ENCODE peak calls at places on chromosomes 16 and 17, in four cellular contexts. M, A, P and U are unnamed samples.

GRCh38 chr17:76546556-76547182 is 6.8 kb downstream of the PRCD start:
- DNase-seq in M (no peak), A (no peak), P (no peak), U (no peak)

GRCh38 chr17:82097187-82097918 is 683 bp downstream of the FASN start:
- DNase-seq in M (no peak), A (peak; percentile 87), P (peak; percentile 36), U (peak; percentile 16)

GRCh38 chr17:82642022-82642421 is 6.2 kb downstream of the WDR45B start:
- DNase-seq in M (no peak), A (no peak), P (no peak), U (no peak)

GRCh38 chr17:80673152-80673920 is 128.7 kb downstream of the RPTOR start:
- DNase-seq in M (no peak), A (no peak), P (peak; percentile 74), U (no peak)

GRCh38 chr17:76202516-76202915 is 37.8 kb downstream of the RNF157 start:
- DNase-seq in M (no peak), A (no peak), P (no peak), U (no peak)

GRCh38 chr16:21599158-21599993 is at the start of gene METTL9:
- DNase-seq in M (peak; percentile 94), A (peak; percentile 97), P (peak; percentile 98), U (peak; percentile 90)

GRCh38 chr17:76199466-76199865 is 40.8 kb downstream of the RNF157 start:
- DNase-seq in M (peak; percentile 72), A (no peak), P (peak; percentile 91), U (peak; percentile 57)

GRCh38 chr16:26981266-26981938 is 85.3 kb upstream of the C16orf82 start:
- DNase-seq in M (no peak), A (no peak), P (no peak), U (no peak)

GRCh38 chr16:9370071-9370491 is 278.6 kb downstream of the HAPSTR1 start:
- DNase-seq in M (no peak), A (no peak), P (no peak), U (no peak)

GRCh38 chr17:72004011-72004427 is 116.8 kb upstream of the SOX9 start:
- DNase-seq in M (no peak), A (no peak), P (no peak), U (no peak)

GRCh38 chr17:72005332-72006163 is 115.3 kb upstream of the SOX9 start:
- DNase-seq in M (no peak), A (no peak), P (no peak), U (no peak)

GRCh38 chr17:72008236-72008874 is 112.5 kb upstream of the SOX9 start:
- DNase-seq in M (no peak), A (no peak), P (no peak), U (no peak)

DNA sequence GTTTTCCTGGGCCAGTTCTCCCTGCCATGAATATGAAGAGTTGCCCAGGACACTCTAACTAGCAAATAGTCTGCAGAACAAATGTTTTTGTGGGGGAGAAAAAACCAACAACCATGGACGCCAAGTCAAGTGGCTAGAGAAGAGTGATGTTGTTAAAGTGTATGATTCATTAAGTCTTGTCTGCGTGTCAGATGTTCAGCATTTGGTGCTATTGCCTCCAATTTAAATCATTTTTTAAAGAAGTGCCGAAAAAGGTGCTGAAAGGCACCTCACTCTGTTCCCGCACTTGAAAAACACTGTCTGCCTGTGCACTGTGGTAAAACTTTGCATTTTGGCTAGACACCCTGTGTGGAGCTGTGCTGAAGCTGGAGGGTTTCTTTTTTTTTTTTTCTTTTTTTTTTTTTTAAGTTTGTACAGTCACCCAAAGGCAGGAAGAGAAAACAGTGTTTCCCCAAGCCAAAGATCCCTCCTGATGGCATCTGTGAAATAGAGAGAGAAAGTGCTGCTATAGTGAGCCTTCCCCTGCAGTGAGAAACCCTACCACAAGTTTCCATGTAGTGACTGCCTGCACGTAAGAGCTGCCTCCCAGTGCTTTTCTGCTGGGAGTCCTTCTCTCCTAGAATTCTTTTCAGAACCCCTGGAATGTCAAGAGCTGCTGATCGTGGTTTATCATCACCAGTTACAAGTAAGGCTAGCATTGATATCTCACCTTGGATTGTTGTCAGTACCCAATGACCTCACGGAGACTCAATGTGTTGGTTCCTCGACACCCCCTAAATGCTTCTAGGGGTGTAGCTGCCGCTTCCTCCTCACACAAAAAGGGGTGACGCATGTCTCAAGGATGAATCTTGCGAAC is 116.1 kb upstream of the SOX9 start:
- DNase-seq in M (no peak), A (no peak), P (no peak), U (no peak)
- H3K4me3 ChIP-seq in M (no peak overlapping the region), A (no peak overlapping the region), P (no peak overlapping the region), U (no peak overlapping the region)

GRCh38 chr16:85208643-85209520 is 96.6 kb upstream of the CIBAR2 start:
- DNase-seq in M (no peak), A (no peak), P (no peak), U (no peak)

GRCh38 chr16:85207357-85207921 is 95.2 kb upstream of the CIBAR2 start:
- DNase-seq in M (no peak), A (no peak), P (no peak), U (no peak)

GRCh38 chr16:85205747-85206471 is 93.6 kb upstream of the CIBAR2 start:
- DNase-seq in M (no peak), A (no peak), P (no peak), U (no peak)

GRCh38 chr16:85208181-85208580 is 95.9 kb upstream of the CIBAR2 start:
- DNase-seq in M (no peak), A (no peak), P (no peak), U (no peak)

GRCh38 chr16:85206472-85207356 is 94.4 kb upstream of the CIBAR2 start:
- DNase-seq in M (no peak), A (peak; percentile 75), P (no peak), U (no peak)
- H3K4me1 ChIP-seq in M (no peaks in the 10 kb centered on the region), A (peaks cover 32% of the 10 kb centered on the region), P (no peaks in the 10 kb centered on the region), U (no peaks in the 10 kb centered on the region)

GRCh38 chr16:66610111-66610820 is 5.8 kb downstream of the CMTM3 start:
- DNase-seq in M (no peak), A (no peak), P (no peak), U (no peak)
- H3K36me3 ChIP-seq in M (peaks cover 29% of the 10 kb centered on the region), A (peaks cover 57% of the 10 kb centered on the region), P (peaks cover 57% of the 10 kb centered on the region), U (peaks cover 44% of the 10 kb centered on the region)

GRCh38 chr17:42548070-42548837 is 4.5 kb upstream of the HSD17B1 start:
- DNase-seq in M (peak; percentile 67), A (peak; percentile 93), P (peak; percentile 86), U (peak; percentile 59)

GRCh38 chr17:42553161-42553818 is 567 bp downstream of the HSD17B1 start:
- DNase-seq in M (no peak), A (peak; percentile 67), P (no peak), U (no peak)

GRCh38 chr17:42547698-42548069 is 5.0 kb upstream of the HSD17B1 start:
- DNase-seq in M (no peak), A (no peak), P (no peak), U (no peak)

GRCh38 chr17:42547001-42547461 is 5.7 kb upstream of the HSD17B1 start:
- DNase-seq in M (no peak), A (no peak), P (no peak), U (no peak)

DNA sequence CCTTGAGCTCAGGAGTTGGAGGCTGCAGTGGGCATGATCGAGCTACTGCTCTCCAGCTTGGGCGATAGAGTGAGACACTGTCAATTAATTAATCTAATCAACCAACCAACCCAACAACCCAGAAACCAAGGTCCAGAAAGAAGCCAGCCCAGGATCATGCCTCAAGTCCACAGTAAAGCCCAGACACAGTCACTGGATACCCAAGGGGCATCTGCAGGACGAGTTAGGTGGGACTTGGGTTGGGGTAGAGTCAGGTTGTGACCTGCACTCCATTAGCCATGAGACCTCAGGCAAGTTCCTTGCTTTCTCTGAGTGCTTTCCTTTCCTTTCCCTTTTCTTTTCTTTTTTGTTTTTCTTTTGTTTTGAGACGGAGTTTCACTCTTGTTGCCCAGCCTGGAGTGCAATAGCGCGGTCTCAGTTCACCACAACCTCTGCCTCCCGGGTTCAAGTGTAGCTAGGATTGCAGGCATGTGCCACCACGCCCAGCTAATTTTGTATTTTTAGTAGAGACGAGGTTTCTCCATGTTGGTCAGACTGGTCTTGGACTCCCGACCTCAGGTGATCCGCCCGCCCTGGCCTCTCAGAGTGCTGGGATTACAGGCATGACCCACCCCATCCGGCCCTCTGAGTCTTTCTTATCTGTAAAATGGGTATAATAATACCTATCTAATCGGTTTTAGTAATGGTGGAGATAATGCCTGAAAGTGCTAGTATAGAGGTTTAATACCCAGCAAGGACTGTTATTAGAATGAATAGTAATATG is 3.5 kb upstream of the HSD17B1 start:
- DNase-seq in M (no peak), A (no peak), P (no peak), U (no peak)
- H3K4me3 ChIP-seq in M (no peak overlapping the region), A (no peak overlapping the region), P (no peak overlapping the region), U (peak overlapping the region; percentile 52)

GRCh38 chr17:48840441-48840840 is 9.6 kb downstream of the CALCOCO2 start:
- DNase-seq in M (no peak), A (no peak), P (no peak), U (no peak)
- H3K4me1 ChIP-seq in M (peaks cover 66% of the 10 kb centered on the region), A (peaks cover 78% of the 10 kb centered on the region), P (peaks cover 63% of the 10 kb centered on the region), U (peaks cover 29% of the 10 kb centered on the region)

GRCh38 chr17:7258731-7259554 is 3.3 kb downstream of the CLDN7 start:
- DNase-seq in M (no peak), A (peak; percentile 84), P (no peak), U (no peak)
- H3K36me3 ChIP-seq in M (peaks cover 9% of the 10 kb centered on the region), A (peaks cover 50% of the 10 kb centered on the region), P (peaks cover 19% of the 10 kb centered on the region), U (peaks cover 23% of the 10 kb centered on the region)

GRCh38 chr17:38464251-38464722 is 36.0 kb downstream of the ARHGAP23 start:
- DNase-seq in M (no peak), A (no peak), P (no peak), U (no peak)

GRCh38 chr17:38466346-38467315 is 38.4 kb downstream of the ARHGAP23 start:
- DNase-seq in M (no peak), A (no peak), P (no peak), U (no peak)

GRCh38 chr17:38463451-38463858 is 35.2 kb downstream of the ARHGAP23 start:
- DNase-seq in M (no peak), A (no peak), P (no peak), U (no peak)

GRCh38 chr17:38465420-38466345 is 37.4 kb downstream of the ARHGAP23 start:
- DNase-seq in M (no peak), A (no peak), P (no peak), U (no peak)

DNA sequence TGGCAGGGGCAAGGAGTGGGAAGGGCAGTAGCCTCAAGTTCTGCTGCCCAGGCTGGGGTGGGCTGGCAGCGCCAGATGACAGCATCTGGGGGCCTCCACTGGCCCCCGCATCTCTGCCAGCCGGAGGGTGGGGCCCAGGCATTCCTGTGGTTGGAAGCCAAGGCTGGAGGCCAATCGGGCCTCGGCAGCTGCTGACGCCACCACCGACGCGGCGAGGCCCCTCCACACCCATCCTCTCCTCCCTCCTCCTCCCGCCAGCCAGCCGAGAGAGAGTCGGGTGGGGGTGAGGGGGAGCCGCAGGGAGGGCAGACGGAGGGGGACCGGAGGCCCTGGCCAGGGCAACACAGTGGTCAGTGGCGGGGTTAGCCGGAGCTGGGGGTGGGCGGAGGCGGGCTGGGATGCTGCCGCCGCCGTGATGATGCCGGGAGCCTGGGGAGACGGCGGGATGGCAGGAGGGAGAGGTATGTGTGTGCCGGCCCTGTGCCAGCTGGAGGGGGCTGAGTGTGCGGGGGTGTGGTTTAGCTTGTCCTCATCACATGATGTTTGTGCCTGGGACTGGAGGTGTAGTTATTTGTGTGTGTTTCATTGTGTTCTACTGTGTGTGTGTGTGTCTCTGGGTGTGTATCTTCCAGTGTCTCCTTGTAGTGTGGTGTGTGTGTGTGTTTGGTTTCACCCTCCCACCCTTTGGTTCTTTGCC is 36.6 kb downstream of the ARHGAP23 start:
- DNase-seq in M (no peak), A (peak; percentile 86), P (no peak), U (no peak)
- H3K4me3 ChIP-seq in M (no peak overlapping the region), A (peak overlapping the region; percentile 50), P (no peak overlapping the region), U (no peak overlapping the region)